ENCODE peak calls at places on chromosome 6, in five cellular contexts. One of them, this sample, is unnamed.

GRCh38 chr6:147046131-147046530 is 158.1 kb upstream of the STXBP5 start:
- DNase-seq in mucosa of descending colon: no peak
- DNase-seq in Peyer's patch: no peak
- DNase-seq in progenitor cell of endocrine pancreas: no peak
- DNase-seq in mammary epithelial cell: no peak
- DNase-seq in this sample: no peak

GRCh38 chr6:138004423-138005287 is 102.6 kb downstream of the PERP start:
- DNase-seq in mucosa of descending colon: peak; percentile 69
- DNase-seq in Peyer's patch: no peak
- DNase-seq in progenitor cell of endocrine pancreas: no peak
- DNase-seq in mammary epithelial cell: peak; percentile 48
- DNase-seq in this sample: peak; percentile 14

GRCh38 chr6:328184-328670 is 35.9 kb downstream of the DUSP22 start:
- DNase-seq in mucosa of descending colon: peak; percentile 54
- DNase-seq in Peyer's patch: peak; percentile 27
- DNase-seq in progenitor cell of endocrine pancreas: no peak
- DNase-seq in mammary epithelial cell: peak; percentile 84
- DNase-seq in this sample: peak; percentile 89

GRCh38 chr6:52536424-52536916 is 40.4 kb downstream of the TRAM2 start:
- DNase-seq in mucosa of descending colon: no peak
- DNase-seq in Peyer's patch: no peak
- DNase-seq in progenitor cell of endocrine pancreas: no peak
- DNase-seq in mammary epithelial cell: no peak
- DNase-seq in this sample: no peak

GRCh38 chr6:130520235-130520634 is 154.4 kb downstream of the TMEM200A start:
- DNase-seq in mucosa of descending colon: no peak
- DNase-seq in Peyer's patch: no peak
- DNase-seq in progenitor cell of endocrine pancreas: no peak
- DNase-seq in mammary epithelial cell: peak; percentile 59
- DNase-seq in this sample: peak; percentile 25

GRCh38 chr6:169256061-169256460 is 2.4 kb upstream of the THBS2 start:
- DNase-seq in mucosa of descending colon: no peak
- DNase-seq in Peyer's patch: peak; percentile 19
- DNase-seq in progenitor cell of endocrine pancreas: no peak
- DNase-seq in mammary epithelial cell: no peak
- DNase-seq in this sample: no peak

GRCh38 chr6:16639689-16640480 is 121.4 kb downstream of the ATXN1 start:
- DNase-seq in mucosa of descending colon: no peak
- DNase-seq in Peyer's patch: no peak
- DNase-seq in progenitor cell of endocrine pancreas: no peak
- DNase-seq in mammary epithelial cell: peak; percentile 78
- DNase-seq in this sample: peak; percentile 84

GRCh38 chr6:19333936-19334335 is 503.2 kb upstream of the ID4 start:
- DNase-seq in mucosa of descending colon: no peak
- DNase-seq in Peyer's patch: no peak
- DNase-seq in progenitor cell of endocrine pancreas: no peak
- DNase-seq in mammary epithelial cell: peak; percentile 64
- DNase-seq in this sample: no peak

GRCh38 chr6:14723535-14724086 is 522.3 kb upstream of the JARID2 start:
- DNase-seq in mucosa of descending colon: no peak
- DNase-seq in Peyer's patch: no peak
- DNase-seq in progenitor cell of endocrine pancreas: no peak
- DNase-seq in mammary epithelial cell: no peak
- DNase-seq in this sample: no peak

GRCh38 chr6:116773886-116774285 is 8.4 kb upstream of the FAM162B start:
- DNase-seq in mucosa of descending colon: no peak
- DNase-seq in Peyer's patch: no peak
- DNase-seq in progenitor cell of endocrine pancreas: no peak
- DNase-seq in mammary epithelial cell: no peak
- DNase-seq in this sample: no peak

GRCh38 chr6:166959906-166960608 is 3.7 kb upstream of the RNASET2 start:
- DNase-seq in mucosa of descending colon: no peak
- DNase-seq in Peyer's patch: no peak
- DNase-seq in progenitor cell of endocrine pancreas: no peak
- DNase-seq in mammary epithelial cell: no peak
- DNase-seq in this sample: no peak

GRCh38 chr6:7050099-7050498 is 57.7 kb upstream of the RREB1 start:
- DNase-seq in mucosa of descending colon: no peak
- DNase-seq in Peyer's patch: no peak
- DNase-seq in progenitor cell of endocrine pancreas: no peak
- DNase-seq in mammary epithelial cell: no peak
- DNase-seq in this sample: no peak

GRCh38 chr6:5994999-5995698 is 11.6 kb downstream of the NRN1 start:
- DNase-seq in mucosa of descending colon: no peak
- DNase-seq in Peyer's patch: no peak
- DNase-seq in progenitor cell of endocrine pancreas: no peak
- DNase-seq in mammary epithelial cell: no peak
- DNase-seq in this sample: no peak

GRCh38 chr6:149566372-149567193 is at the start of gene GINM1:
- DNase-seq in mucosa of descending colon: peak; percentile 66
- DNase-seq in Peyer's patch: peak; percentile 76
- DNase-seq in progenitor cell of endocrine pancreas: peak; percentile 49
- DNase-seq in mammary epithelial cell: peak; percentile 46
- DNase-seq in this sample: peak; percentile 16

GRCh38 chr6:147677647-147678046 is 169.2 kb downstream of the SAMD5 start:
- DNase-seq in mucosa of descending colon: no peak
- DNase-seq in Peyer's patch: no peak
- DNase-seq in progenitor cell of endocrine pancreas: no peak
- DNase-seq in mammary epithelial cell: no peak
- DNase-seq in this sample: no peak

GRCh38 chr6:158789115-158789917 is 29.9 kb downstream of the EZR start:
- DNase-seq in mucosa of descending colon: no peak
- DNase-seq in Peyer's patch: no peak
- DNase-seq in progenitor cell of endocrine pancreas: no peak
- DNase-seq in mammary epithelial cell: no peak
- DNase-seq in this sample: no peak

GRCh38 chr6:128638817-128639216 is 118.4 kb upstream of the PTPRK start:
- DNase-seq in mucosa of descending colon: no peak
- DNase-seq in Peyer's patch: no peak
- DNase-seq in progenitor cell of endocrine pancreas: no peak
- DNase-seq in mammary epithelial cell: no peak
- DNase-seq in this sample: no peak

GRCh38 chr6:136085370-136086115 is 164.6 kb downstream of the MTFR2 start:
- DNase-seq in mucosa of descending colon: no peak
- DNase-seq in Peyer's patch: no peak
- DNase-seq in progenitor cell of endocrine pancreas: no peak
- DNase-seq in mammary epithelial cell: no peak
- DNase-seq in this sample: peak; percentile 33

GRCh38 chr6:6758915-6759654 is 170.6 kb downstream of the LY86 start:
- DNase-seq in mucosa of descending colon: peak; percentile 71
- DNase-seq in Peyer's patch: no peak
- DNase-seq in progenitor cell of endocrine pancreas: peak; percentile 37
- DNase-seq in mammary epithelial cell: peak; percentile 23
- DNase-seq in this sample: peak; percentile 58

GRCh38 chr6:144568241-144568640 is 283.1 kb downstream of the UTRN start:
- DNase-seq in mucosa of descending colon: no peak
- DNase-seq in Peyer's patch: no peak
- DNase-seq in progenitor cell of endocrine pancreas: no peak
- DNase-seq in mammary epithelial cell: no peak
- DNase-seq in this sample: no peak

GRCh38 chr6:121817141-121817540 is 381.7 kb downstream of the GJA1 start:
- DNase-seq in mucosa of descending colon: no peak
- DNase-seq in Peyer's patch: no peak
- DNase-seq in progenitor cell of endocrine pancreas: no peak
- DNase-seq in mammary epithelial cell: no peak
- DNase-seq in this sample: no peak

GRCh38 chr6:34129753-34130152 is 16.1 kb downstream of the GRM4 start:
- DNase-seq in mucosa of descending colon: no peak
- DNase-seq in Peyer's patch: no peak
- DNase-seq in progenitor cell of endocrine pancreas: no peak
- DNase-seq in mammary epithelial cell: no peak
- DNase-seq in this sample: no peak

GRCh38 chr6:89590133-89590532 is 48.4 kb downstream of the LYRM2 start:
- DNase-seq in mucosa of descending colon: no peak
- DNase-seq in Peyer's patch: no peak
- DNase-seq in progenitor cell of endocrine pancreas: no peak
- DNase-seq in mammary epithelial cell: no peak
- DNase-seq in this sample: no peak

GRCh38 chr6:74534485-74535211 is 671.2 kb downstream of the COL12A1 start:
- DNase-seq in mucosa of descending colon: peak; percentile 25
- DNase-seq in Peyer's patch: no peak
- DNase-seq in progenitor cell of endocrine pancreas: no peak
- DNase-seq in mammary epithelial cell: peak; percentile 3
- DNase-seq in this sample: no peak

GRCh38 chr6:169905041-169905807 is 153.8 kb downstream of the ERMARD start:
- DNase-seq in mucosa of descending colon: peak; percentile 31
- DNase-seq in Peyer's patch: no peak
- DNase-seq in progenitor cell of endocrine pancreas: no peak
- DNase-seq in mammary epithelial cell: peak; percentile 41
- DNase-seq in this sample: no peak

GRCh38 chr6:163414367-163415175 is at the start of gene QKI:
- DNase-seq in mucosa of descending colon: peak; percentile 67
- DNase-seq in Peyer's patch: peak; percentile 70
- DNase-seq in progenitor cell of endocrine pancreas: peak; percentile 51
- DNase-seq in mammary epithelial cell: peak; percentile 76
- DNase-seq in this sample: peak; percentile 67

GRCh38 chr6:814378-815347 is 121.7 kb upstream of the EXOC2 start:
- DNase-seq in mucosa of descending colon: no peak
- DNase-seq in Peyer's patch: no peak
- DNase-seq in progenitor cell of endocrine pancreas: no peak
- DNase-seq in mammary epithelial cell: no peak
- DNase-seq in this sample: no peak

GRCh38 chr6:163189609-163190008 is 224.9 kb upstream of the QKI start:
- DNase-seq in mucosa of descending colon: no peak
- DNase-seq in Peyer's patch: no peak
- DNase-seq in progenitor cell of endocrine pancreas: no peak
- DNase-seq in mammary epithelial cell: no peak
- DNase-seq in this sample: no peak

GRCh38 chr6:3568396-3569082 is 111.7 kb upstream of the SLC22A23 start:
- DNase-seq in mucosa of descending colon: no peak
- DNase-seq in Peyer's patch: no peak
- DNase-seq in progenitor cell of endocrine pancreas: no peak
- DNase-seq in mammary epithelial cell: peak; percentile 10
- DNase-seq in this sample: no peak

GRCh38 chr6:13488015-13488895 is 855 bp upstream of the GFOD1 start:
- DNase-seq in mucosa of descending colon: peak; percentile 71
- DNase-seq in Peyer's patch: peak; percentile 68
- DNase-seq in progenitor cell of endocrine pancreas: no peak
- DNase-seq in mammary epithelial cell: no peak
- DNase-seq in this sample: no peak

GRCh38 chr6:34067814-34068213 is 78.1 kb downstream of the GRM4 start:
- DNase-seq in mucosa of descending colon: peak; percentile 15
- DNase-seq in Peyer's patch: no peak
- DNase-seq in progenitor cell of endocrine pancreas: no peak
- DNase-seq in mammary epithelial cell: no peak
- DNase-seq in this sample: no peak

GRCh38 chr6:36499918-36500317 is 47.4 kb downstream of the STK38 start:
- DNase-seq in mucosa of descending colon: no peak
- DNase-seq in Peyer's patch: no peak
- DNase-seq in progenitor cell of endocrine pancreas: no peak
- DNase-seq in mammary epithelial cell: peak; percentile 85
- DNase-seq in this sample: no peak

GRCh38 chr6:1110164-1110563 is 201.7 kb upstream of the FOXQ1 start:
- DNase-seq in mucosa of descending colon: no peak
- DNase-seq in Peyer's patch: no peak
- DNase-seq in progenitor cell of endocrine pancreas: no peak
- DNase-seq in mammary epithelial cell: no peak
- DNase-seq in this sample: peak; percentile 4

GRCh38 chr6:7532821-7533220 is 8.7 kb upstream of the DSP start:
- DNase-seq in mucosa of descending colon: peak; percentile 47
- DNase-seq in Peyer's patch: no peak
- DNase-seq in progenitor cell of endocrine pancreas: no peak
- DNase-seq in mammary epithelial cell: no peak
- DNase-seq in this sample: no peak

GRCh38 chr6:142845624-142846458 is 99.1 kb downstream of the HIVEP2 start:
- DNase-seq in mucosa of descending colon: peak; percentile 89
- DNase-seq in Peyer's patch: peak; percentile 94
- DNase-seq in progenitor cell of endocrine pancreas: no peak
- DNase-seq in mammary epithelial cell: peak; percentile 64
- DNase-seq in this sample: peak; percentile 81
- TF ChIP-seq CTCF in mucosa of descending colon: no peak
- TF ChIP-seq CTCF in Peyer's patch: peak; percentile 35
- TF ChIP-seq CTCF in progenitor cell of endocrine pancreas: no peak
- TF ChIP-seq CTCF in mammary epithelial cell: no peak
- TF ChIP-seq CTCF in this sample: peak; percentile 49

GRCh38 chr6:42404494-42404893 is 47.2 kb downstream of the TRERF1 start:
- DNase-seq in mucosa of descending colon: peak; percentile 58
- DNase-seq in Peyer's patch: no peak
- DNase-seq in progenitor cell of endocrine pancreas: no peak
- DNase-seq in mammary epithelial cell: peak; percentile 72
- DNase-seq in this sample: peak; percentile 76

GRCh38 chr6:42402184-42402583 is 49.5 kb downstream of the TRERF1 start:
- DNase-seq in mucosa of descending colon: no peak
- DNase-seq in Peyer's patch: no peak
- DNase-seq in progenitor cell of endocrine pancreas: no peak
- DNase-seq in mammary epithelial cell: peak; percentile 19
- DNase-seq in this sample: peak; percentile 17

GRCh38 chr6:42405025-42405424 is 46.7 kb downstream of the TRERF1 start:
- DNase-seq in mucosa of descending colon: no peak
- DNase-seq in Peyer's patch: no peak
- DNase-seq in progenitor cell of endocrine pancreas: no peak
- DNase-seq in mammary epithelial cell: no peak
- DNase-seq in this sample: peak; percentile 50

GRCh38 chr6:42403831-42404230 is 47.9 kb downstream of the TRERF1 start:
- DNase-seq in mucosa of descending colon: no peak
- DNase-seq in Peyer's patch: no peak
- DNase-seq in progenitor cell of endocrine pancreas: no peak
- DNase-seq in mammary epithelial cell: no peak
- DNase-seq in this sample: no peak

GRCh38 chr6:42403415-42403814 is 48.3 kb downstream of the TRERF1 start:
- DNase-seq in mucosa of descending colon: no peak
- DNase-seq in Peyer's patch: peak; percentile 66
- DNase-seq in progenitor cell of endocrine pancreas: no peak
- DNase-seq in mammary epithelial cell: peak; percentile 52
- DNase-seq in this sample: peak; percentile 7
- TF ChIP-seq CTCF in mucosa of descending colon: no peak
- TF ChIP-seq CTCF in Peyer's patch: no peak
- TF ChIP-seq CTCF in progenitor cell of endocrine pancreas: no peak
- TF ChIP-seq CTCF in mammary epithelial cell: peak; percentile 24
- TF ChIP-seq CTCF in this sample: peak; percentile 18

DNA sequence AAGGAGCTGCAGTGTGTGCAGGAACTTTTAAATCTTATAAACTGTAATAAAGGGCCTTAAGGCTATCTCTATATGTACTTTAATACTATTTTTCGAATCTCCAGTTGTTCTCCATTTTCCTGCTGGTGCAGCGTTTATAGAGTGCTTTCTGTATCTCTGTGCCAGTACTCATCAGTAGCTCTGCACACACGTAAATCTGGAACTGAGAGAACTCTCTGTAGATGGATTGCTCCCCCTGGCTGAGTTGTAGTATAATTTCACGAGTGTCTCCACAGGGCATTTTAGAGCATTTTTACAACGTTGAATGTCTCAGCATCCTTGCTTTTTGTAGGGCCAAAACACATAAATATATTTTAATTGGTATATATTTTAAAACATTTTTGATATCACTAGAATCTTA is 256.5 kb downstream of the TRDN start:
- DNase-seq in mucosa of descending colon: no peak
- DNase-seq in Peyer's patch: no peak
- DNase-seq in progenitor cell of endocrine pancreas: no peak
- DNase-seq in mammary epithelial cell: peak; percentile 14
- DNase-seq in this sample: no peak
- TF ChIP-seq CTCF in mucosa of descending colon: no peak
- TF ChIP-seq CTCF in Peyer's patch: no peak
- TF ChIP-seq CTCF in progenitor cell of endocrine pancreas: peak; percentile 56
- TF ChIP-seq CTCF in mammary epithelial cell: peak; percentile 43
- TF ChIP-seq CTCF in this sample: no peak

GRCh38 chr6:97705568-97705967 is 422.6 kb upstream of the MMS22L start:
- DNase-seq in mucosa of descending colon: no peak
- DNase-seq in Peyer's patch: no peak
- DNase-seq in progenitor cell of endocrine pancreas: no peak
- DNase-seq in mammary epithelial cell: no peak
- DNase-seq in this sample: no peak
- TF ChIP-seq CTCF in mucosa of descending colon: no peak
- TF ChIP-seq CTCF in Peyer's patch: no peak
- TF ChIP-seq CTCF in progenitor cell of endocrine pancreas: peak; percentile 58
- TF ChIP-seq CTCF in mammary epithelial cell: peak; percentile 40
- TF ChIP-seq CTCF in this sample: peak; percentile 27

GRCh38 chr6:47938411-47938810 is 156.6 kb downstream of the OPN5 start:
- DNase-seq in mucosa of descending colon: no peak
- DNase-seq in Peyer's patch: no peak
- DNase-seq in progenitor cell of endocrine pancreas: no peak
- DNase-seq in mammary epithelial cell: no peak
- DNase-seq in this sample: no peak
- TF ChIP-seq CTCF in mucosa of descending colon: no peak
- TF ChIP-seq CTCF in Peyer's patch: no peak
- TF ChIP-seq CTCF in progenitor cell of endocrine pancreas: no peak
- TF ChIP-seq CTCF in mammary epithelial cell: no peak
- TF ChIP-seq CTCF in this sample: no peak

This sample was measured in HFFc6.